ENCODE peak calls at places on chromosomes 1 and 21, in six cellular contexts. X, U, Z, W, A and H are unnamed samples.

GRCh38 chr1:168906367-168906766 is 177.4 kb upstream of the DPT start:
- DNase-seq in X (no peak), U (no peak), Z (no peak), W (no peak), A (peak; percentile 51), H (no peak)

GRCh38 chr1:194431121-194431520 is 1244.7 kb upstream of the B3GALT2 start:
- DNase-seq in X (no peak), U (no peak), Z (no peak), W (no peak), A (no peak), H (no peak)

GRCh38 chr1:57269621-57270235 is 154.1 kb downstream of the DAB1 start:
- DNase-seq in X (no peak), U (no peak), Z (no peak), W (peak; percentile 68), A (no peak), H (no peak)

GRCh38 chr1:152410599-152410998 is 3.5 kb downstream of the CRNN start:
- DNase-seq in X (no peak), U (no peak), Z (peak; percentile 24), W (no peak), A (no peak), H (no peak)

GRCh38 chr1:30199563-30199962 is 523.8 kb downstream of the MATN1 start:
- DNase-seq in X (no peak), U (no peak), Z (no peak), W (no peak), A (no peak), H (no peak)

GRCh38 chr1:214840366-214840765 is 237.4 kb downstream of the CENPF start:
- DNase-seq in X (no peak), U (no peak), Z (peak; percentile 79), W (no peak), A (no peak), H (no peak)

GRCh38 chr21:36818051-36818450 is 119.1 kb downstream of the SIM2 start:
- DNase-seq in X (no peak), U (no peak), Z (no peak), W (peak; percentile 68), A (no peak), H (no peak)

GRCh38 chr1:248045209-248045608 is 1.4 kb upstream of the OR2L3 start:
- DNase-seq in X (no peak), U (no peak), Z (no peak), W (no peak), A (no peak), H (peak; percentile 92)

GRCh38 chr1:43980255-43981134 is 1.5 kb downstream of the B4GALT2 start:
- DNase-seq in X (no peak), U (peak; percentile 34), Z (peak; percentile 66), W (no peak), A (peak; percentile 39), H (no peak)

GRCh38 chr1:183807549-183808168 is 2.7 kb downstream of the RGL1 start:
- DNase-seq in X (no peak), U (no peak), Z (peak; percentile 85), W (no peak), A (peak; percentile 73), H (peak; percentile 73)

GRCh38 chr1:43453442-43454269 is at the start of gene HYI:
- DNase-seq in X (peak; percentile 56), U (peak; percentile 88), Z (peak; percentile 93), W (peak; percentile 90), A (peak; percentile 89), H (peak; percentile 84)

GRCh38 chr1:198449281-198449680 is 91.2 kb downstream of the ATP6V1G3 start:
- DNase-seq in X (no peak), U (no peak), Z (no peak), W (no peak), A (peak; percentile 65), H (peak; percentile 51)

GRCh38 chr1:63732666-63733065 is 41.2 kb upstream of the ROR1 start:
- DNase-seq in X (no peak), U (no peak), Z (peak; percentile 67), W (no peak), A (no peak), H (no peak)

GRCh38 chr1:63731117-63732043 is 42.4 kb upstream of the ROR1 start:
- DNase-seq in X (peak; percentile 81), U (no peak), Z (peak; percentile 95), W (no peak), A (peak; percentile 99), H (no peak)

GRCh38 chr1:63729227-63729620 is 44.6 kb upstream of the ROR1 start:
- DNase-seq in X (no peak), U (no peak), Z (no peak), W (no peak), A (no peak), H (no peak)

GRCh38 chr1:63728611-63729226 is 45.1 kb upstream of the ROR1 start:
- DNase-seq in X (no peak), U (no peak), Z (no peak), W (no peak), A (no peak), H (no peak)

GRCh38 chr1:63730211-63730610 is 43.6 kb upstream of the ROR1 start:
- DNase-seq in X (no peak), U (peak; percentile 14), Z (peak; percentile 28), W (no peak), A (peak; percentile 53), H (no peak)
- TF ChIP-seq EZH2phosphoT487 in X (no peak), U (no peak), Z (no peak), W (no peak), A (no peak), H (no peak)

GRCh38 chr1:222552882-222553281 is 5.0 kb upstream of the HHIPL2 start:
- DNase-seq in X (no peak), U (no peak), Z (peak; percentile 66), W (no peak), A (no peak), H (no peak)
- H3K9ac ChIP-seq in X (no peak overlapping the region), U (no peak overlapping the region), Z (peak overlapping the region; percentile 26), W (no peak overlapping the region), A (no peak overlapping the region), H (no peak overlapping the region)

DNA sequence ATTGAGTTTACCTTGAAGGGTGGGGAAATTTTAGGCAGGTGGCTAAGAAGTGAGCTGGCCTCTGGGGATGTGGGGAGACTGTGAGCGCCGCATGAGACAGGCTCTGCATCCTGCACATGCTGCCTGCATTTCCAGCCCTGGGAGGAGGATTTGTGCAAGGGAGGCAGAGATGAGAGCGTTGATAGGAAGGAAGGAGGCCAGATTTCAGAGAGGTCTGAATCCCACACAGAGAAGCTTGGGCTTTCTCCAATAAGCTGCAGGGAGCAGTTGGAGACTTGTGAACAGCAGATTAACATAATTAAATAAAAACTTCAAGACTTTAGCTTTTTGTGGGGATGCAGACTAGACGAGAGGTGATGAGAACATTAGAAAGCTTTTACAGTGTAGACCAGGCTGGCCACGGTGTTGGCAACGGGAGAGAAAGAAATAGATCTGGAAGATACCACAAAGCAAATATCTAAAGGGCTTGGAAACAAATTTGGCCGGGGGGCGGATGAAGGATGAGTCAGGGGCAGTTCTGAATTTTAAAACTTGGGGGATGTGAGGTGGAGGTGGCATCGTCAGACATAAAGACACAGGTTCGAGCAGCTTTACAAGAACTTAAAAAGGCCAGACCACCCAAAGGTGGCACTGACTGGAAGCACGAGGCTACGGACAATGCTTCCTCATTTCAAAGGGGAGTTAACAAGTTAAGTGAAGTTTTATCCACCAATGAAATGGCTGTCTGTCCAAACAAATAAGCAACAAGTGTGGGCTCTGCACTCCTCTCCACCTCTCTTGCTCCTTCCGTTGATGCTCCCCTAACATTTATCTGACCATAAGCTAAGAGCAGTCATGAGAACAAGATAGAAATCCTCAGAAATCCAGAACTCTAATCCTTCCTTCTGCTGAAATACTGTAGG is 57.0 kb downstream of the HIVEP3 start:
- DNase-seq in X (no peak), U (no peak), Z (peak; percentile 23), W (no peak), A (peak; percentile 85), H (no peak)
- H3K4me3 ChIP-seq in X (no peak overlapping the region), U (no peak overlapping the region), Z (peak overlapping the region; percentile 35), W (no peak overlapping the region), A (peak overlapping the region; percentile 60), H (no peak overlapping the region)

DNA sequence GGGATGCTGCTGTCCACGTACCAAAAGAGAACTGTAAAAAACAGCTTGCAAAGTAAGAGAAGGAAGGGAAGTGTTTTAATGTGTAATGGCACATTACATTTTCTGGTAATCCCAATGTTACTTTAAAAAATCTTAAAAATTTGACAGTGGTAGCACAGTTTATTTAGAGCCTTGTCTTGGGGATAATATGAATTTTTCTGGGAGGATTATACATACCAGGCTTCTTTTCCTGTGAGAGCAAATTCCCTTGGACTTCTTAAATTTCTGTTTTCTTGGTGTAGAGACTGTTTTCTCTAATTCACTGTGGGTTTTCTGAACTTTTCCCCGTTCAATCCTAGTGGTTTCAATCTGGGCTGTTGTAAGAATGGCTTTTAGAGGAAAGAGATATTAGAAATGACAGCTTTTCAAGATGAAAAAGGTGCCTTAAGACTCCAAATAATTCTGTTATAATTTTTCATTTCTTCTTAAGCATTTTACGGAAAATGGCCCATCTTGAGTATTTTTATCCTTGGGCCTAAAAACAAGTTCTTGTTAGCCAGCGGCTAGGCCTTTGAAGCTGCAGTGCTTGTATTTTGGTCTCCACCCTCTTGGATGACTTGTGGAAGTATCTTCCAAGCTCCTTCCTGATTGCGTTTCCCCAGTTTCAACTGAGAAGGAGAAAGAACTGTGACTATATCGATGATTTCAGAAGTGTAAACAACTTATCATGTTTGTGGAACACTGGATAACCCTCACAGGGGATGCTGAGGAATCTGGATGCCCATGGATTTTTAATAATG is 70.0 kb downstream of the LEPR start:
- DNase-seq in X (no peak), U (no peak), Z (no peak), W (no peak), A (no peak), H (no peak)
- TF ChIP-seq EZH2phosphoT487 in X (no peak), U (no peak), Z (no peak), W (no peak), A (no peak), H (no peak)

DNA sequence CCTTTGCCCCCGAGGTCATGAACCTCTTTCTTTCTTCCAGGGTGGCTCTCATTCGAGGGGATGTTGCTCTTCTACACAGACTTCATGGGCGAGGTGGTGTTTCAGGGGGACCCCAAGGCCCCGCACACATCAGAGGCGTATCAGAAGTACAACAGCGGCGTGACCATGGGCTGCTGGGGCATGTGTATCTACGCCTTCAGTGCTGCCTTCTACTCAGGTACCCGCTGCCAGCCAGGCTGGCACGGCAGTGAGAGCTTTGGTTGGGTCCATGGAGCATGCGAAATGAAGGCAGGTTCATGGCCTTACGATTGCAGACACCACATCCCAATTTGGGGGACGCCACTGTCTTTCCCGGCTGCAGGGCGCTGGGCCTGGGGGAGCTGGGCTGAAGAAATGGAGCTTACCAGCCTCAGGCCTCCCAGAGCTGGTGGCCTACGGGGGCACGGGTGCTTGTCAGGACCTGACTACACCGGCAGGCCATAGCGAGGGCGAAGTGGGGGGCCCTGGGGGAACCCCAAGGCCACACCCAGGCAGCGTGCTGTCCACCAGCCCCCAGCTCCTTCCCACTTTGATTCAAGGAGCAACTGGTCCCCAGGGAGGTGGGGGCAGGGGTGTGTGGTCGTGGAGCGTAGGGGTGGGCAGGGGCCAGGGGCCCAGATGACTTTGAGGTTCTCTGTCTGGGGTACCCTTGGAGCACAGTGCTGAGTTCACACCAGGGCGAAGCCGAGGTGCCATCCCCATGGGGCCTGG is 20.0 kb downstream of the SLC45A1 start:
- DNase-seq in X (no peak), U (no peak), Z (no peak), W (no peak), A (no peak), H (no peak)
- H3K9ac ChIP-seq in X (no peak overlapping the region), U (no peak overlapping the region), Z (no peak overlapping the region), W (no peak overlapping the region), A (no peak overlapping the region), H (no peak overlapping the region)